ENCODE peak calls at places on chromosomes 2 and 18, in nine cellular contexts. K is stomach; B is HepG2; I is CD4-positive, alpha-beta T cell; Q is epithelial cell of esophagus; F is OCI-LY7; G is fibroblast of the aortic adventitia; H is mesothelial cell of epicardium; E is endodermal cell. W is an unnamed sample.

GRCh38 chr18:69885841-69886531 is 61.7 kb downstream of the CD226 start:
- DNase-seq in K (no peak), Q (no peak), I (no peak), F (no peak), H (no peak), E (no peak), B (peak), G (no peak), W (peak)

GRCh38 chr2:237922641-237923361 is 44.0 kb upstream of the UBE2F start:
- DNase-seq in I (no peak), H (no peak), K (no peak), G (no peak), B (no peak), F (no peak), Q (peak), E (peak), W (no peak)

GRCh38 chr2:222448806-222449205 is 24.5 kb downstream of the SGPP2 start:
- DNase-seq in Q (no peak), G (peak), F (no peak), I (no peak), B (no peak), H (no peak), K (no peak), E (no peak), W (no peak)

GRCh38 chr18:23209031-23209430 is 73.7 kb downstream of the CABLES1 start:
- DNase-seq in B (peak), F (no peak), E (no peak), I (no peak), K (no peak), G (peak), Q (peak), H (no peak), W (no peak)

GRCh38 chr18:66558773-66559172 is 45.1 kb downstream of the CDH19 start:
- DNase-seq in G (no peak), Q (peak), B (no peak), E (no peak), H (no peak), I (no peak), F (no peak), K (no peak), W (no peak)

GRCh38 chr2:189421644-189422043 is 19.6 kb upstream of the WDR75 start:
- DNase-seq in B (no peak), E (no peak), F (no peak), H (no peak), G (peak), I (no peak), K (no peak), Q (peak), W (no peak)

GRCh38 chr2:217331577-217332139 is 471.8 kb upstream of the TNP1 start:
- DNase-seq in E (peak), K (peak), B (peak), Q (peak), I (no peak), F (no peak), H (peak), G (peak), W (no peak)

GRCh38 chr2:195252018-195252417 is 405.0 kb upstream of the SLC39A10 start:
- DNase-seq in F (no peak), K (no peak), E (peak), I (no peak), B (no peak), Q (peak), H (no peak), G (no peak), W (no peak)

GRCh38 chr2:216700088-216700567 is 4.8 kb upstream of the IGFBP5 start:
- DNase-seq in I (no peak), G (no peak), Q (no peak), F (no peak), K (no peak), E (no peak), B (no peak), H (no peak), W (no peak)

GRCh38 chr2:98476192-98476868 is 31.7 kb downstream of the INPP4A start:
- DNase-seq in F (no peak), B (no peak), H (no peak), I (no peak), G (no peak), E (no peak), K (no peak), Q (peak), W (peak)

GRCh38 chr2:77296791-77297190 is 225.4 kb downstream of the LRRTM4 start:
- DNase-seq in Q (no peak), B (no peak), G (no peak), I (no peak), H (no peak), F (no peak), E (no peak), K (no peak), W (no peak)

GRCh38 chr2:206556357-206556949 is 85.8 kb upstream of the FAM237A start:
- DNase-seq in G (peak), Q (peak), F (peak), H (no peak), I (no peak), B (peak), K (no peak), E (no peak), W (peak)

GRCh38 chr2:144374163-144374661 is 145.7 kb downstream of the ZEB2 start:
- DNase-seq in E (no peak), Q (peak), H (no peak), K (no peak), I (no peak), F (no peak), B (no peak), G (no peak), W (peak)

GRCh38 chr18:70228546-70228945 is 23.1 kb upstream of the RTTN start:
- DNase-seq in F (no peak), K (no peak), H (no peak), G (no peak), I (no peak), E (no peak), B (no peak), Q (peak), W (no peak)

GRCh38 chr18:2906522-2907458 is 60.0 kb downstream of the EMILIN2 start:
- DNase-seq in K (no peak), H (no peak), I (no peak), G (no peak), Q (no peak), B (peak), E (peak), F (peak), W (peak)

GRCh38 chr2:88053301-88053700 is 2.3 kb downstream of the KRCC1 start:
- DNase-seq in E (no peak), Q (no peak), G (peak), F (no peak), I (no peak), B (no peak), K (no peak), H (no peak), W (no peak)

GRCh38 chr2:3535794-3536681 is 16.7 kb upstream of the ADI1 start:
- DNase-seq in I (no peak), K (peak), E (peak), H (peak), F (peak), B (peak), G (peak), Q (peak), W (peak)

GRCh38 chr18:41323044-41323443 is 632.0 kb upstream of the PIK3C3 start:
- DNase-seq in E (no peak), Q (peak), I (no peak), G (no peak), K (no peak), F (no peak), H (no peak), B (no peak), W (no peak)

GRCh38 chr2:102755284-102755683 is 6.5 kb upstream of the TMEM182 start:
- DNase-seq in G (no peak), Q (no peak), H (no peak), E (no peak), I (no peak), F (no peak), B (no peak), K (no peak), W (no peak)

GRCh38 chr2:153917570-153917969 is 45.8 kb downstream of the GALNT13 start:
- DNase-seq in H (no peak), B (no peak), Q (no peak), E (no peak), G (no peak), I (no peak), F (no peak), K (no peak), W (no peak)

GRCh38 chr2:586518-587370 is 90.5 kb downstream of the TMEM18 start:
- DNase-seq in B (peak), F (no peak), H (no peak), Q (no peak), I (no peak), G (no peak), K (peak), E (peak), W (no peak)
- TF ChIP-seq CTCF in B (no peak), F (no peak), H (no peak), Q (no peak), I (no peak), G (no peak), K (no peak), E (no peak), W (no peak)

GRCh38 chr18:56574827-56575226 is 63.6 kb downstream of the TXNL1 start:
- DNase-seq in F (no peak), E (no peak), B (no peak), G (peak), H (no peak), Q (no peak), K (peak), I (no peak), W (no peak)

GRCh38 chr18:56575819-56576663 is 62.4 kb downstream of the TXNL1 start:
- DNase-seq in B (peak), G (peak), E (no peak), Q (peak), H (no peak), K (no peak), I (no peak), F (peak), W (peak)

DNA sequence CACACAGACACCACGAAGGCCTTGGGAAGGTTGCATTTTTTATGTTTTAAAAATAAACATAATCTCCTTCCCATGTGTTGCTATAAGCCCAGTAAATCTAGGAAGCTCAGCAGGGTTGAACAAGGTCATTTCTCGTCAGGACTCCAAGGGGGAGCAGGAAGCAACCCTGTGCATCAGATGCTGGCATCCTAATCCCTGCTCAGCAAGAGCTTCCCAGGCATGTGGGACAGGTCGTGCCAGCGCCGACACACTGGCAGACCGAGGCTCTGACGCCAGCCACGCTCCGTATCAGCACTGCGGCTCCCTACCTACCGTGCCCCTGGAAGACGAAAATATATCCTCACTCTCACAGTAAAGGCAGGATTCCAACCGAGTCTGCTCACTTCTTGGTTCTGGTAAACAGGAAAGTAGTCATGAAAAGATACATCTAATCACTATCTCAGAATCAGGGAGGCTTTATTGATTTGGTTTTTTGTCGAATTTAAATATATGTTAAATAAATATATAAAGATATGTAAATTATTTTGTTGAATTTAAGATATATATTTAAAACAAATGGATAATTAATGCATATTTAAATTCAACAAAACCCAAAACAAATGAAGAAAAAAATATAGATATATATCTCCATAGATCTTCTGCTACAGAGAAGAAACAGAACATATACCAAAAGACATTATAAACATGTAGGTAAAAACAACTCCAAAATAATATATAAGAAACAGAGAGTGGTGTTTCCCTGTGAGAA is 61.4 kb downstream of the TXNL1 start:
- DNase-seq in H (no peak), G (no peak), I (no peak), F (no peak), E (peak), Q (no peak), B (no peak), K (no peak), W (no peak)
- TF ChIP-seq CTCF in H (no peak), G (no peak), I (no peak), F (no peak), E (no peak), Q (no peak), B (no peak), K (no peak), W (no peak)

GRCh38 chr18:73708596-73708995 is 439.0 kb downstream of the FBXO15 start:
- DNase-seq in I (no peak), F (no peak), Q (no peak), G (no peak), K (no peak), B (no peak), H (no peak), E (no peak), W (no peak)

DNA sequence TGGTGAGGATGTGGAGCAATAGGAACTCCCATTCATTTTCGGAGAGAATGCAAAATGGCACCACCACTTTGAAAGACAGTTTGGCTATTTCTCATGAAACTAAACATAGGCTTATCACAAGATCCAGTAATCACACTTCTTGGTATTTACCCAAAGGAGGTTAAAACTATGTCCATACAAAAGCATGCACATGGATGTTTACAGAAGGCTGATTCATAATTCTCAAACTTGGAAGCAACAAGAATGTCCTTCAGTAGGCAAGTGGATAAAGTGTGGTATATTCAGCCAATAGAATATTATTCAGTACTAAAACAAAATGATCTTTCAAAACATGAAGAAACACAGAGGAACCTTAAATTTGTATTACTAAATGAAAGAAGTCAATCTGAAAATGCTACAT is 440.6 kb downstream of the FBXO15 start:
- DNase-seq in H (no peak), B (no peak), I (no peak), E (no peak), Q (peak), K (no peak), G (peak), F (no peak), W (no peak)
- TF ChIP-seq CTCF in H (no peak), B (no peak), I (no peak), E (no peak), Q (no peak), K (no peak), G (no peak), F (no peak), W (no peak)

GRCh38 chr2:157164891-157165290 is 92.6 kb upstream of the GALNT5 start:
- DNase-seq in I (no peak), Q (no peak), G (no peak), B (no peak), H (no peak), F (no peak), K (no peak), E (no peak), W (no peak)

GRCh38 chr2:157164370-157164769 is 93.1 kb upstream of the GALNT5 start:
- DNase-seq in Q (no peak), K (no peak), I (no peak), E (no peak), H (no peak), F (no peak), B (no peak), G (no peak), W (no peak)

GRCh38 chr2:157170299-157170698 is 87.2 kb upstream of the GALNT5 start:
- DNase-seq in G (no peak), I (no peak), E (no peak), F (no peak), K (no peak), B (no peak), H (no peak), Q (peak), W (no peak)

GRCh38 chr2:157172239-157172638 is 85.3 kb upstream of the GALNT5 start:
- DNase-seq in E (no peak), I (no peak), G (peak), K (no peak), B (no peak), Q (peak), F (no peak), H (no peak), W (no peak)

GRCh38 chr2:157168501-157168900 is 89.0 kb upstream of the GALNT5 start:
- DNase-seq in Q (peak), H (no peak), B (no peak), E (no peak), G (no peak), K (no peak), F (no peak), I (no peak), W (no peak)
- TF ChIP-seq CTCF in Q (no peak), H (no peak), B (no peak), E (no peak), G (no peak), K (no peak), F (no peak), I (no peak), W (no peak)

DNA sequence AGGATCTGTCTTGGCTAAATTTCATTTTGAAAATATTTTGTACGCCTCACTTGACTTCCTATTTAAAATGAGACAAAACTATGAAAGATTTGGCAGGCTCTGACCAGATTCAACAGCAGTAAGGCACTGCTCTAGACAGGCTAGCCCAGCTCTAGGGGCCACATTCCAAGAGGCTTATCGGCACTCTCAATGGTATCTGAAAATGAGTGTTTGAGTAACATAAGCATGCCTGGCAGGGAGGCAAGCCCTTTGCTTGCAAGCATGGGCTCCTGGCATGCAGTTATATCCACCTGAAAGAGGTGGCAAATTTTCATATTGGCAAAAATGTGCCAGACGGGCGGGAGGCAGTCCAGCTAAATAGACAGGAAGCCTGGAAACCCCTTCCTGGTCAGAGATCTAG is 10.5 kb downstream of the CAPN13 start:
- DNase-seq in B (no peak), K (peak), Q (peak), G (peak), F (no peak), H (no peak), E (peak), I (no peak), W (no peak)
- TF ChIP-seq CTCF in B (no peak), K (no peak), Q (no peak), G (no peak), F (no peak), H (no peak), E (no peak), I (no peak), W (no peak)

GRCh38 chr2:11589316-11589940 is 55.6 kb downstream of the GREB1 start:
- DNase-seq in B (no peak), F (no peak), I (no peak), Q (no peak), K (no peak), G (no peak), E (peak), H (no peak), W (no peak)
- TF ChIP-seq CTCF in B (peak), F (peak), I (no peak), Q (no peak), K (no peak), G (peak), E (peak), H (no peak), W (no peak)

GRCh38 chr18:33837191-33837590 is 259.2 kb downstream of the ASXL3 start:
- DNase-seq in H (no peak), B (no peak), E (no peak), F (no peak), G (no peak), Q (peak), I (no peak), K (no peak), W (no peak)

GRCh38 chr18:33835419-33835818 is 257.4 kb downstream of the ASXL3 start:
- DNase-seq in Q (no peak), H (no peak), K (no peak), G (no peak), B (no peak), I (no peak), E (no peak), F (no peak), W (no peak)

GRCh38 chr18:33830210-33830609 is 252.2 kb downstream of the ASXL3 start:
- DNase-seq in B (no peak), I (no peak), F (no peak), K (no peak), G (no peak), H (no peak), Q (no peak), E (no peak), W (no peak)

GRCh38 chr18:33831424-33831823 is 253.4 kb downstream of the ASXL3 start:
- DNase-seq in I (no peak), B (no peak), G (no peak), Q (no peak), K (no peak), E (no peak), H (no peak), F (no peak), W (no peak)

DNA sequence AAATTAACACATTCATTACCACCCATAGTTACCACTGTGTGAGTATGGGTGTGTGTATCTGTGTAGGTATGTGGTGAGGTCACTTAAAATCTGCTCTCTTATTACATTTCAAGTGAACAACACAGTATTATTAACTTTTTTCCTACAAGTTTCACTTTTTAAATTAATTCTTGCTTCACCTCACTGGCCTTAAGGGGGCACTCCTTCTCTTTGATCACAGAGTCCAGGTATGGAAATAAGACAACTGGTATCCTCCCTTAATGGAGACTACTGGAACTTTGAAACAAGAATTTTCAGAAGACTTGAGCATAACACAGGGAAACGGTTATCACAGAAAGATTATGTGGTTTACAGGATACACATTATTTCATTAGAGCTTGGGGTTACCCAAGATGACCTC is 255.8 kb downstream of the ASXL3 start:
- DNase-seq in F (peak), I (no peak), K (no peak), B (no peak), G (no peak), H (no peak), E (no peak), Q (no peak), W (no peak)
- TF ChIP-seq CTCF in F (peak), I (no peak), K (no peak), B (no peak), G (no peak), H (no peak), E (peak), Q (no peak), W (no peak)

DNA sequence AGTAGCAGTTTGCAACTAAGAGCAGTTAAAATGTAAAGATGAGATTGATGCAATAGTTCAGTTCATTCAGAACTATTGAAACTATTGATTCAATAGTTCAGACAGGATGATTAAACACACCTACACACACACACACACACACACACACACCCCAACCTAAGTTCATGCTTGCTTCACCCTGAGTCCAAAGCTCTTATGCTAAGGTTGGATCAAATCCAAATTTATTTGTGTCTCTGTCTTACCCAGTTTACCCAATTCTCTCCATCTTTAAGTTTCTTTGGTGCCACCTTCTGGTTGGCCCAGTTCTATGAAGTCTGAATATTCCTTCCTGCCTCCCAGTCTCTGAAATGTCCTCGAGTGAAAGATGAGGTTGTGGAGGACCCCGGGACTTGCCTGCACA is 5.1 kb downstream of the SERPINB8 start:
- DNase-seq in I (no peak), Q (peak), B (peak), H (no peak), E (no peak), G (peak), F (peak), K (no peak), W (no peak)
- TF ChIP-seq CTCF in I (no peak), Q (peak), B (peak), H (no peak), E (peak), G (peak), F (peak), K (peak), W (peak)